ENCODE peak calls at places on chromosomes 12 and 14, in six cellular contexts. S is NCI-H1092 treated with DMSO at 0.1 percent for 48 hours, L is kidney tubule cell, T is pons, V is ovary, Y is thoracic aorta. K is an unnamed sample.

GRCh38 chr14:77268989-77269595 is 1.9 kb downstream of the NGB start:
- DNase-seq in S (no peak), L (peak), T (no peak), V (no peak), Y (no peak), K (no peak)

GRCh38 chr14:98114122-98114895 is 1157.7 kb downstream of the BCL11B start:
- DNase-seq in S (no peak), L (peak), T (no peak), V (no peak), Y (no peak), K (no peak)

GRCh38 chr12:132075026-132075713 is 68.9 kb downstream of the DDX51 start:
- DNase-seq in S (no peak), L (no peak), T (no peak), V (no peak), Y (no peak), K (no peak)

GRCh38 chr14:61280526-61281185 is 482 bp downstream of the TMEM30B start:
- DNase-seq in S (peak), L (peak), T (peak), V (peak), Y (no peak), K (peak)

GRCh38 chr14:52875707-52876106 is 75.1 kb downstream of the FERMT2 start:
- DNase-seq in S (no peak), L (no peak), T (no peak), V (no peak), Y (no peak), K (no peak)

GRCh38 chr14:85701116-85701515 is 171.2 kb downstream of the FLRT2 start:
- DNase-seq in S (no peak), L (no peak), T (no peak), V (no peak), Y (no peak), K (no peak)

GRCh38 chr12:8038659-8039114 is 6.2 kb downstream of the FOXJ2 start:
- DNase-seq in S (peak), L (peak), T (no peak), V (no peak), Y (no peak), K (peak)

GRCh38 chr14:20661197-20661596 is 19.7 kb upstream of the OR6S1 start:
- DNase-seq in S (no peak), L (no peak), T (no peak), V (no peak), Y (no peak), K (no peak)

GRCh38 chr14:55373784-55374725 is 37.6 kb downstream of the ATG14 start:
- DNase-seq in S (no peak), L (peak), T (no peak), V (no peak), Y (no peak), K (no peak)

GRCh38 chr14:94682061-94682516 is 69.9 kb downstream of the SERPINA3 start:
- DNase-seq in S (no peak), L (no peak), T (no peak), V (no peak), Y (no peak), K (no peak)

GRCh38 chr12:68755536-68756243 is 9.7 kb downstream of the SLC35E3 start:
- DNase-seq in S (no peak), L (no peak), T (no peak), V (no peak), Y (no peak), K (no peak)

GRCh38 chr12:84763112-84763511 is 149.5 kb downstream of the SLC6A15 start:
- DNase-seq in S (no peak), L (no peak), T (no peak), V (no peak), Y (no peak), K (no peak)

GRCh38 chr12:126163984-126164383 is 1098.7 kb downstream of the AACS start:
- DNase-seq in S (no peak), L (no peak), T (no peak), V (no peak), Y (no peak), K (no peak)

GRCh38 chr14:72679591-72680151 is 214.2 kb downstream of the DPF3 start:
- DNase-seq in S (peak), L (peak), T (no peak), V (no peak), Y (no peak), K (no peak)

GRCh38 chr12:116336542-116337065 is 59.1 kb upstream of the MED13L start:
- DNase-seq in S (no peak), L (peak), T (no peak), V (no peak), Y (no peak), K (no peak)

GRCh38 chr12:116157845-116158267 is 119.6 kb downstream of the MED13L start:
- DNase-seq in S (no peak), L (no peak), T (no peak), V (no peak), Y (no peak), K (no peak)